ENCODE peak calls at places on chromosome 7, in five cellular contexts. T is adrenal gland, N is transverse colon, I is A549, Q is IMR-90. Z is an unnamed sample.

GRCh38 chr7:157139142-157140117 is 704 bp downstream of the UBE3C start:
- DNase-seq in T (peak; percentile 66), N (peak; percentile 64), I (peak; percentile 42), Q (peak; percentile 38), Z (peak; percentile 69)

GRCh38 chr7:71637578-71637977 is 505.6 kb downstream of the GALNT17 start:
- DNase-seq in T (peak; percentile 38), N (no peak), I (no peak), Q (no peak), Z (no peak)

GRCh38 chr7:30933124-30933893 is 21.7 kb downstream of the AQP1 start:
- DNase-seq in T (no peak), N (no peak), I (no peak), Q (no peak), Z (peak; percentile 26)

GRCh38 chr7:27098493-27099223 is 2.9 kb upstream of the HOXA1 start:
- DNase-seq in T (peak; percentile 83), N (peak; percentile 73), I (no peak), Q (peak; percentile 80), Z (no peak)

GRCh38 chr7:26196305-26196704 is 4.2 kb downstream of the HNRNPA2B1 start:
- DNase-seq in T (no peak), N (no peak), I (no peak), Q (no peak), Z (no peak)

GRCh38 chr7:30920021-30920583 is 8.4 kb downstream of the AQP1 start:
- DNase-seq in T (no peak), N (peak; percentile 9), I (no peak), Q (no peak), Z (peak; percentile 21)

GRCh38 chr7:156127166-156128134 is 315.2 kb upstream of the SHH start:
- DNase-seq in T (peak; percentile 45), N (no peak), I (peak; percentile 20), Q (no peak), Z (no peak)

GRCh38 chr7:43535031-43535451 is 47.9 kb upstream of the STK17A start:
- DNase-seq in T (no peak), N (no peak), I (no peak), Q (no peak), Z (no peak)

GRCh38 chr7:13117103-13117502 is 429.7 kb downstream of the ARL4A start:
- DNase-seq in T (no peak), N (no peak), I (peak; percentile 29), Q (peak; percentile 37), Z (no peak)

GRCh38 chr7:2082357-2083038 is 150.2 kb downstream of the MAD1L1 start:
- DNase-seq in T (no peak), N (no peak), I (no peak), Q (peak; percentile 92), Z (no peak)

GRCh38 chr7:520503-521161 is 986 bp upstream of the PDGFA start:
- DNase-seq in T (no peak), N (no peak), I (no peak), Q (no peak), Z (no peak)

GRCh38 chr7:100373261-100373831 is at the start of gene PILRA:
- DNase-seq in T (peak; percentile 30), N (no peak), I (no peak), Q (no peak), Z (no peak)

GRCh38 chr7:1127001-1127400 is 33.0 kb downstream of the ZFAND2A start:
- DNase-seq in T (no peak), N (no peak), I (no peak), Q (no peak), Z (no peak)

GRCh38 chr7:29879609-29880008 is 73.3 kb downstream of the WIPF3 start:
- DNase-seq in T (no peak), N (no peak), I (no peak), Q (peak; percentile 21), Z (no peak)

GRCh38 chr7:37247881-37248280 is 200.8 kb downstream of the ELMO1 start:
- DNase-seq in T (peak; percentile 21), N (no peak), I (peak; percentile 13), Q (peak; percentile 16), Z (no peak)

GRCh38 chr7:142130282-142130681 is 18.8 kb downstream of the MGAM2 start:
- DNase-seq in T (no peak), N (peak; percentile 47), I (no peak), Q (no peak), Z (no peak)

GRCh38 chr7:109092268-109092667 is 522.6 kb downstream of the DNAJB9 start:
- DNase-seq in T (no peak), N (no peak), I (no peak), Q (no peak), Z (no peak)

GRCh38 chr7:4727914-4728705 is 46.0 kb downstream of the FOXK1 start:
- DNase-seq in T (no peak), N (no peak), I (no peak), Q (no peak), Z (no peak)

GRCh38 chr7:40177071-40177470 is 42.3 kb downstream of the SUGCT start:
- DNase-seq in T (no peak), N (no peak), I (no peak), Q (no peak), Z (no peak)

GRCh38 chr7:101533103-101533465 is 96.0 kb downstream of the MYL10 start:
- DNase-seq in T (no peak), N (no peak), I (no peak), Q (no peak), Z (no peak)

GRCh38 chr7:80771523-80771922 is 133.1 kb downstream of the CD36 start:
- DNase-seq in T (no peak), N (no peak), I (peak; percentile 41), Q (peak; percentile 78), Z (no peak)

GRCh38 chr7:133099887-133100286 is 18.0 kb upstream of the CHCHD3 start:
- DNase-seq in T (no peak), N (no peak), I (no peak), Q (no peak), Z (no peak)

GRCh38 chr7:123271231-123271630 is 71.5 kb upstream of the SLC13A1 start:
- DNase-seq in T (no peak), N (no peak), I (no peak), Q (no peak), Z (no peak)

GRCh38 chr7:136528329-136528728 is 340.1 kb upstream of the CHRM2 start:
- DNase-seq in T (no peak), N (no peak), I (peak; percentile 2), Q (peak; percentile 88), Z (no peak)

GRCh38 chr7:27249724-27250636 is 7.4 kb downstream of the EVX1 start:
- DNase-seq in T (no peak), N (no peak), I (no peak), Q (no peak), Z (no peak)

GRCh38 chr7:85014936-85015335 is 171.9 kb downstream of the SEMA3D start:
- DNase-seq in T (no peak), N (no peak), I (peak; percentile 16), Q (no peak), Z (no peak)

GRCh38 chr7:102473271-102473991 is 5.3 kb downstream of the POLR2J start:
- DNase-seq in T (peak; percentile 30), N (no peak), I (no peak), Q (no peak), Z (peak; percentile 49)

GRCh38 chr7:90178592-90179279 is 24.5 kb downstream of the STEAP1 start:
- DNase-seq in T (no peak), N (no peak), I (peak; percentile 60), Q (peak; percentile 67), Z (no peak)

DNA sequence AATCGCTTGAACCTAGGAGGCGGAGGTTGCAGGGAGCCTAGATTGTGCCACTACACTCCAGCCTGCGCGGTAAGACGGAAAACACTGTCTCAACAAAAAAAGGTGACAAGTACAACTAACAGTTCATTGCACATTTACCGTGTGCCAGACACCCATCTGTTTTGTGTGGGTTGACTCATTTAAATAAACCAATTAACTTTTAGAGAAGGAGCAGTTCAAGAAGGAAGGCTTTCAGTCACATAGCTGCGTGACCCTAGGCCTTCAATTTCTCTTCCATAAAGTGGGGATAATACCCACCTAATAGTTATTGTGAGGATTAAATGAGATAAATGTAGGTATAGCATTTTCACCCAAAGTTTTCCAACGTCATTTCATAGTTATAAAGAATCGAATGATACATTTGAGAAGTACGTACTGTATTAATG is 52.3 kb upstream of the KDM7A start:
- DNase-seq in T (no peak), N (no peak), I (no peak), Q (no peak), Z (no peak)
- H3K27ac ChIP-seq in T (no peak overlapping the region), N (peak overlapping the region; percentile 96), I (no peak overlapping the region), Q (no peak overlapping the region), Z (no peak overlapping the region)

DNA sequence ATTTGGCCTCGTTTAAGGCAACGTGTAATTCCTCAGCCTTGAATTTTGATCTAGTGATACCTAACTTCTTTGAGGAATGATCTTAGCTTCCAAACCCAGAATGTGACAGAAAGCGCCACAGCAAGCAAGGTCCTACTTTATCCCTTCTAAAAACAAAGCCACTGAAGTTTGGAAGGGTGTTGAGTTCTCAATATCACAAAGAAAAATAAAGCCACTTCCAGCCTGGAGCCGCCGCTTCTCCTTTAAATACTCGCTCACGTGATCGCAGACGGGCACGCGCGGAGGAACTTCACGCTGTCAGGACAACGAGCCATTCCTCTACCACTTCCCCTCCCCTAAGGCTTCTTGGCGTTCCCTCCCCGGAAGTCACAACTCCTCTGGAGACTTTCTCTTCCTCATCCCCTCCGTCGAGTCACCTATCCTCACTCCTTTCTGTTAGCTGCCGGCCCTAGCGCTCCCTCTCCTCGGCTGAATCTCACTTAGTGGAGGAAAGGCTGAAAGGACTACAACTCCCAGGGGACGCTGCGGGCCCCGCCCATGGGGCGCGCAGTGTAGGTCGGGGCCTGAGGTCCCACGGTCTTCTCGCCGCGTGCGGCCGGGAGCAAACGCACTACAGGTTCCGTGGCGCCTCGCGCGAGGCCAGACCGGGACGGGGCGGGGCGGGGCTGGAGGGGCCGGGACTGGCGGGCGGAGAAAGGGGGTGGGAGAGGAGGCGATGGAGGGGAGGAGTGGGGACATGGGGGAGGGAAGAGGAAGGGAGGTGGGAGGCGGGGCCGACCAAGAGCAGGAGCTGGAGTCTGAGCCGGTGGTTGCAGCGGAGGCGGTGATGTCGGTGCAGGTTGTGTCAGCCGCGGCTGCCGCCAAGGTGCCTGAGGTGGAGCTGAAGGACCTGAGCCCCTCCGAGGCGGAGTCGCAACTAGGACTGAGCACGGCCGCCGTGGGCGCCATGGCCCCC is at the start of gene AHCYL2:
- DNase-seq in T (peak; percentile 99), N (peak; percentile 99), I (peak; percentile 98), Q (peak; percentile 96), Z (peak; percentile 99)
- TF ChIP-seq POLR2A in T (peak; percentile 69), N (peak; percentile 50), I (peak; percentile 76), Q (peak; percentile 61), Z (peak; percentile 60)

GRCh38 chr7:81776972-81777371 is 7.1 kb upstream of the HGF start:
- DNase-seq in T (no peak), N (no peak), I (no peak), Q (no peak), Z (no peak)
- TF ChIP-seq CTCF in T (no peak), N (no peak), I (peak; percentile 22), Q (no peak), Z (no peak)

DNA sequence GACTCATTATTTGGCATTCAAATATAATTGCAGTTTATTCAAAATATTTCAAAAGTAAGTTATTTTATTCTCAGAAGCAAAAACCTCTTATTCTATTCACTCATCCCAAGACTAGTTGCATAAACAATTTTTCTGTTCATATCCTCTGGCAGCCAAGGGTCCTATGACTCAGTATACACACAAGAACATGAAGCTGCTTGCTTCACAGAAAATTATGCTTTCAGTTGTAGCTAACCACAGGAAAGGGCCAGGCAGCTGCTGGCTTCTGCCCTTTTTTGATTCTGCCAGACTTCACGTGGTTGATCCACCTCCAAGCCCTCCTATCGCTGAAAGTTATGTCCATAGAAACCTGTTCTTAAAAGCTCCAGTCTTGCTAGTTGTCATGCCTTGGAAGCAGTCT is 108.8 kb downstream of the ABCA13 start:
- DNase-seq in T (no peak), N (no peak), I (no peak), Q (peak; percentile 96), Z (no peak)
- H3K27ac ChIP-seq in T (no peak overlapping the region), N (no peak overlapping the region), I (no peak overlapping the region), Q (no peak overlapping the region), Z (no peak overlapping the region)

GRCh38 chr7:23268167-23268566 is 21.6 kb downstream of the GPNMB start:
- DNase-seq in T (no peak), N (no peak), I (no peak), Q (no peak), Z (no peak)
- TF ChIP-seq POLR2A in T (no peak), N (no peak), I (no peak), Q (no peak), Z (no peak)